ENCODE peak calls at places on chromosomes 12 and 14, in four cellular contexts. C, M, N and V are unnamed samples.
A peak's percentile ranks its signal among the peaks of the same experiment; 100 is the strongest.

GRCh38 chr14:91945776-91946305 is 1.7 kb downstream of the FBLN5 start:
- DNase-seq in M (no peak), C (no peak), N (no peak), V (no peak)

GRCh38 chr12:112063264-112063663 is 45.3 kb downstream of the NAA25 start:
- DNase-seq in N (no peak), M (no peak), C (no peak), V (no peak)

GRCh38 chr14:53338192-53338591 is 185.1 kb upstream of the DDHD1 start:
- DNase-seq in M (no peak), N (no peak), C (no peak), V (no peak)

GRCh38 chr14:20138520-20138919 is at the start of gene OR4N5:
- DNase-seq in N (no peak), C (no peak), M (no peak), V (no peak)

GRCh38 chr12:29534935-29535334 is 37.4 kb upstream of the OVCH1 start:
- DNase-seq in N (no peak), C (no peak), M (no peak), V (peak; percentile 86)

GRCh38 chr12:85390281-85390680 is 110.3 kb downstream of the ALX1 start:
- DNase-seq in N (no peak), M (no peak), C (no peak), V (no peak)

GRCh38 chr14:22814945-22815713 is at the start of gene SLC7A7:
- DNase-seq in C (no peak), N (no peak), M (no peak), V (peak; percentile 58)

GRCh38 chr12:46660276-46660675 is 165.5 kb downstream of the SLC38A4 start:
- DNase-seq in C (no peak), N (no peak), M (no peak), V (no peak)

GRCh38 chr12:20374775-20375174 is 6.4 kb downstream of the PDE3A start:
- DNase-seq in M (no peak), N (no peak), C (no peak), V (no peak)

GRCh38 chr12:30989754-30990153 is 63.2 kb downstream of the TSPAN11 start:
- DNase-seq in M (peak; percentile 46), C (peak; percentile 19), N (no peak), V (peak; percentile 35)

GRCh38 chr14:31992051-31992450 is 85.1 kb upstream of the ARHGAP5 start:
- DNase-seq in M (no peak), C (no peak), N (no peak), V (no peak)

GRCh38 chr12:9405861-9406563 is 197.8 kb upstream of the PZP start:
- DNase-seq in C (no peak), N (no peak), M (no peak), V (no peak)

DNA sequence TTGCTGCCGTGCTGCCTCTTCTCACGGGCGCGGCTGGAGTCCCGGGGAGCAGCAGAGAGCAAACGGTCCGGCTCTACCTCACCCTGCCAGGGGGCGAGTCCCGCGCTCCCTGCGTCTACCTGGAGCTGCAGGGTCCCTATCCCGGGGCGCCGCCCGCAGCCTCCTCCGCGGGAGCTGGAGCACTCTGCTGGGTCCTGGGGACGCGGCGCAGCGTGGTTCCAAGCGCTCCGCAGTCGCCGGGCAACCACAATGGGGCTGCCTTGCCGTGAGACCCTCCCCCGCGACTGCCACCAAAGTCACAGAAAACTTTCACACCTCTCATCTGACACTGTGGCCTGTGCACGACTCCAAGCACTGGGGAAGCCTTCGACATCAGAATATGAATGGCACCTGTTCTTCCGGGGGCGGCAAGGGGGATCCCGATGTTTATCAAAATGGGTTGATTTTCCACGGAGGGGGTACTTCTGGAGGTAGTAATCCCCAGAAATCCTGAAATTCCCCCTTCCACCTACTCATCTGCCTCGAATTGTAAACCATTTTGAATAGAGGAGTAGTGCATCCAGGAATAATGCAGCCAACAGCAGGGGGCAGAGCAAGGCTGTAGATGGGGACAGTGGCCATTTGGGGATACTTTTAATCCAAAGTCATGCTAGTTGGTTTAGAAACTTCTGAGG is at the start of gene C12orf42:
- DNase-seq in M (peak; percentile 41), N (peak; percentile 63), C (peak; percentile 9), V (no peak)
- TF ChIP-seq SPI1 in M (no peak), N (no peak), C (no peak), V (no peak)

DNA sequence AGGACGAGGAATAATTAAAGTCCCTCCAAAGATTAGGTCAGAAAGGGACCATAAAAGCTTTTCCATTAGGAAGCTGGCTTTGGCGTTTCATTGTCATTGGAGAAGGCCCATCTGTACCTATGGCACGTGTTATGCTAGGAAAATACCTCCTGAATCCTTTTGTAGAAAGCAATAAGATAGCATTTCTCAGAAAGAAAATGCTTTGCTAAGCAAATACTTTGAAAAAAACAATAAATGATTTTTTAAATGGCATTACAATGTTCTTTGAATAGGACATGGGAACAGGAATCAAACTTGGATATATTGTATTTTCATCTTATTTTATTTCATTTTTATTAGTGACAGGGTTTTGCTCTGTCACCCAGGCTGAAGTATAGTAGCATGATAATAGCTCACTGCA is 967.7 kb downstream of the NRXN3 start:
- DNase-seq in M (no peak), C (no peak), N (no peak), V (no peak)
- TF ChIP-seq SPI1 in M (no peak), C (no peak), N (no peak), V (no peak)

GRCh38 chr12:27551172-27551840 is 27.3 kb downstream of the PPFIBP1 start:
- DNase-seq in M (no peak), N (no peak), C (no peak), V (no peak)

GRCh38 chr12:27554421-27555186 is 30.6 kb downstream of the PPFIBP1 start:
- DNase-seq in C (no peak), M (no peak), N (no peak), V (no peak)

GRCh38 chr12:27552235-27552634 is 28.2 kb downstream of the PPFIBP1 start:
- DNase-seq in M (no peak), N (no peak), C (no peak), V (no peak)

GRCh38 chr12:27554003-27554402 is 30.0 kb downstream of the PPFIBP1 start:
- DNase-seq in N (no peak), M (no peak), C (no peak), V (no peak)

DNA sequence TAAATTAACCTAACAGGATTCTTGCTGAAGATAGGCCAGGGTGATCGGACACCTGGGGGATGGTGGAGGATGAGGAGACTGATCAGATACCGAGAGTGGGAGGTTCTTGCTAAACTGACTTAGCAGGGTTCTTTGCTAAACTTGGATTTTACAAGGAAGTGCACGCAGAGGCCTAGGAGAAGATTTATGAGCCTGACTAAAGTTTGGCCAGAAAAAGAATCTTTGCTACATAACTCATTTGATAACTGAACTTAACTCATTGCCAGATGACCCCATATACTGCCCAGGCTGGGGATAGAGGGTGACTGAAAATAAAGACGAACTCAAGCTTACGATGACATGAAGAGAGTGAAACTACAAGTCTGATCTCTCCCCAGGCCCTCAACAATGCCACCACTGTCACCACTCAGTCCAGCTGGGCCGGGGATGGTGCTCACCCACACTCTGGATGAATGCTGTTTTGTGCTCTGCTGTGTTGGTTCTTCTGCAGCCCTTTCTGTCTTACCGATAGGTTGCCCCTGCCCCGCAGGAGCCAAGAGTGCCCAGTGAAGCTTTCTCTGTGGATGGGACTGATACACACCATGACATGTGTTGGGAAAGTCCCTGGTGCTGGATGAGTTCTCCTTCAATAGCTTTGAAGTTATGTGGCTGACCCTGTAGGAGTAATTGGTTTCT is 29.0 kb downstream of the PPFIBP1 start:
- DNase-seq in N (no peak), M (no peak), C (no peak), V (no peak)
- TF ChIP-seq SPI1 in N (no peak), M (no peak), C (no peak), V (no peak)

GRCh38 chr14:25150401-25150800 is 100.5 kb upstream of the STXBP6 start:
- DNase-seq in C (no peak), N (no peak), M (no peak), V (no peak)

DNA sequence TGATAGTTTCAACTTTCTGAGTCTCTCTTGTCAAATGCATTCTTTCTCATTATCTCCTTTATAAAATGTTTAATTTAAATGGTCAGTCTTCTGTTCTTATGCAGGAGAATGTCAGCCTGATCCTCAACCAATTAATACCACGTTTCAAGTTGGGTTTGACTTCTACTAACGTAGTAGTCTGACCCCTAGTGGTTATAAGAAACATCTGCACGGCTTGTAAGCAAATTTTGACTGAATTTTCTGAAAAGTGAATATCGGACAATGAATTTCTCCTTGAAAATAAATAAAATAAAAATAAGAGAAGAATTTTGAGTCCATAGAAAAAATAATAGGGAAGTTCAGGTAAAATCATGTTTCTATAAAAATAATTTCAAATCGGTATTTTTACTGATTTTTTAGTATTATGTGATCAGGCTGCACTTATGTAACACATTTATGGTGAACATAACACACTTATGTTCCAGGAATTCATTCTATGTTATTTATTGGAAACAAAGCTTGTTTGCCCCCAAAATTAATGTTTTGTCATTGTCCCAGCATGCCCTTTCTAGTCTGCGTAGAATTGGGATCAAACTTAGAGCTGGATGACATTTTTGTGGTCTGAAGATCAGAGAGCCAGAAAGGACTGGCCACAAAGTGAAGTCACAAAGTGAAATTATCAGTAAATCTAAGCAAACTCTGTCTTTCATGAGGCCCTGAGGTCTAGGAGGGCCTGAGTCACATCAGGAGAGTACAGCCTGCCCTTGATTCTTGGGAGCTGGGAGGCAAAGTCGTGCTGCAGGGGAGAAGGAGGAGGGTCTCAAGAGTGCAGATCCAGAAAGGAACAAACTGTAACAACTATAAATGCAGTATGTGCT is 101.2 kb upstream of the STXBP6 start:
- DNase-seq in N (peak; percentile 1), C (peak; percentile 25), M (no peak), V (peak; percentile 26)
- TF ChIP-seq SPI1 in N (no peak), C (no peak), M (no peak), V (no peak)

GRCh38 chr14:99436247-99437180 is 44.1 kb downstream of the SETD3 start:
- DNase-seq in M (no peak), N (no peak), C (no peak), V (no peak)
- TF ChIP-seq SPI1 in M (no peak), N (no peak), C (no peak), V (no peak)

GRCh38 chr14:72966038-72966437 is 39.8 kb downstream of the DCAF4 start:
- DNase-seq in M (no peak), C (no peak), N (no peak), V (no peak)

GRCh38 chr14:72965249-72965648 is 39.0 kb downstream of the DCAF4 start:
- DNase-seq in C (peak; percentile 7), M (no peak), N (no peak), V (no peak)

GRCh38 chr14:72958548-72958947 is 32.3 kb downstream of the DCAF4 start:
- DNase-seq in C (no peak), M (no peak), N (no peak), V (no peak)

GRCh38 chr14:72962829-72963312 is 36.6 kb downstream of the DCAF4 start:
- DNase-seq in N (no peak), M (no peak), C (peak; percentile 67), V (no peak)

DNA sequence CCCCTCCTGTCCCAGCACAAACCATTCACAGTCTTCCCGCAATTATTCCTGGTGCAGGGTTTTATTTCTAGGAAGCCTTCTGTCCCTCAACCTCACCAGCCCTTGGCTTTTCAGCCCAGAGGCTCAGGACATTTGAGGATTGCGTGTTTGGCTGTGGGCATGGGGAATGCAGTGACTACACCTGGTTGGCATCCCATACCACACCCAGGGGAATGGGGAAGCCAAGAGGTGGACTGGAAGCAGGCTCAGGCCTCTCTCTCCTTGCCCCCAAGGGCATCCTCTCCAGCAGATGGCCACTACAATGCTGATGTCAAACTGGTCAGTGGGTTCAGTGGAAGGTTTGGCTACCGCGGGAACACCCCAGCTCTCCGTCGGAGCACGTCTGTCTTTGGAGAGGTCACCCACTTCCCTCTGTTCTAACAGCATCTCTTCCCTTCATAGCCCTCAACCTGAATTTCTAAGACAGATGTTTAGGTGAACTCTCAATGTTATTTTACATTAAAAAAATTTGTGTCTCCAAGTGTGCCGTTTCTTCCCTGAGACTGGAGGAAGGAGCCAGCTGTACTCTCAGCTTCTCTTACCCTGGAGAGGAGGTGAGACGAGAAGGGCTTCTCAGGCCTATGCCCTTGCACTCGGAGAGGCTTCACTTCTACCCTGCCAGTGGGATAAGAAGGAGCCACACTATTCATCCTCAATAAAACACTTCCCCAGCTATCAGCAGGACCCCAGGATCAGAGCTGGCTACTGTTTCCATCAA is 35.5 kb downstream of the DCAF4 start:
- DNase-seq in N (no peak), C (no peak), M (no peak), V (no peak)
- TF ChIP-seq SPI1 in N (no peak), C (no peak), M (no peak), V (no peak)